ENCODE peak calls at places on chromosomes 7 and 10, in six cellular contexts. O, I, K, L, A and W are unnamed samples.

GRCh38 chr10:122089343-122090015 is 100.5 kb downstream of the TACC2 start:
- DNase-seq in L (no peak), O (no peak), K (no peak), I (no peak), A (no peak), W (no peak)

GRCh38 chr7:46024263-46024916 is 103.3 kb upstream of the IGFBP3 start:
- DNase-seq in O (no peak), I (no peak), L (no peak), K (no peak), A (no peak), W (no peak)

GRCh38 chr10:370222-370825 is 235.1 kb downstream of the ZMYND11 start:
- DNase-seq in L (no peak), K (no peak), I (no peak), A (no peak), O (no peak), W (no peak)

GRCh38 chr10:10092581-10092980 is 925.1 kb upstream of the CELF2 start:
- DNase-seq in O (peak; percentile 68), K (no peak), I (no peak), A (no peak), L (peak; percentile 64), W (no peak)

GRCh38 chr7:155947051-155947450 is 134.8 kb upstream of the SHH start:
- DNase-seq in L (no peak), A (no peak), I (no peak), O (no peak), K (no peak), W (no peak)

GRCh38 chr10:30736685-30737232 is 107.2 kb upstream of the LYZL2 start:
- DNase-seq in I (peak; percentile 38), O (no peak), L (no peak), A (no peak), K (no peak), W (no peak)

GRCh38 chr10:29151011-29151410 is 137.9 kb upstream of the LYZL1 start:
- DNase-seq in I (no peak), A (no peak), K (no peak), O (no peak), L (no peak), W (no peak)

GRCh38 chr7:69182596-69183467 is 415.4 kb upstream of the AUTS2 start:
- DNase-seq in O (no peak), K (no peak), A (no peak), I (no peak), L (no peak), W (no peak)

GRCh38 chr7:1703475-1704325 is 33.6 kb downstream of the ELFN1 start:
- DNase-seq in O (no peak), K (no peak), L (no peak), I (no peak), A (no peak), W (no peak)

GRCh38 chr7:21767300-21767900 is 178.3 kb downstream of the CDCA7L start:
- DNase-seq in K (peak; percentile 19), L (peak; percentile 85), A (peak; percentile 94), I (peak; percentile 24), O (no peak), W (no peak)

GRCh38 chr7:96527133-96527827 is 182.4 kb downstream of the SEM1 start:
- DNase-seq in K (no peak), L (no peak), O (no peak), A (no peak), I (no peak), W (no peak)

GRCh38 chr7:40437936-40438634 is 303.3 kb downstream of the SUGCT start:
- DNase-seq in O (no peak), K (no peak), I (no peak), L (no peak), A (no peak), W (no peak)

DNA sequence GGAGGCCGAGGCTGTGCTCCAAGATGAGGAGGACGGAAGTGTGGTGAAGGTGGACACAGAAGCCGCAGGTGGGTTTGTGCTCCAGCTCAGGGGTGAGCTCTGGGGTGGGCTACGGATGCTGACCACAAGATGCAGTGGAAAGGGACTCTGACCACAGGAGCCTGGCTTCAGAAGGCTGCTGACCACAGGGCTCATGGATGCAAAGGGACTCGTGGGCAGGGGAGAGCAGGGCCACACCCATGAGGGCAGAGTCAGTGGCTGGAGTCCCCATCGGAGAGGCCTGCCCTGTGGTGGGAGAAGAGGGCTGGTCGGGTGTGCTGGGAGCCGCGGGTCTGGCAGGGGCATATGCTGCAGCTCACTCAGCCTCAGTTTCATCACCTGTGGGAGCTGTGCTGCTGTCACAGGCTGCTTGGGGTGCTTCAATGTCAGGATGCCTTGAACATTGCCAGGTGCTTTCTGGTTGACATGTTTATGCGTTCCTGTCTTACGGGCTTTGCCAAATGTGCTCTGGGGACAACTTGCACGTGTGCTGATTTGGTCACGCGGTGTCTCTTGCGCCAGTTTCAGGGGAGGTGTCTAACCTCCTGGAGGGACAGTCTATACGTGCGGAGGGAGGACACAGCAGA is 13.7 kb downstream of the SCART1 start:
- DNase-seq in O (no peak), I (no peak), K (no peak), L (no peak), A (no peak), W (no peak)
- H3K9me3 ChIP-seq in O (no peaks in the 10 kb centered on the region), I (no peaks in the 10 kb centered on the region), K (peaks cover 5% of the 10 kb centered on the region), L (no peaks in the 10 kb centered on the region), A (no peaks in the 10 kb centered on the region), W (no peaks in the 10 kb centered on the region)

GRCh38 chr10:129628823-129629222 is 161.8 kb downstream of the MGMT start:
- DNase-seq in I (no peak), A (no peak), O (no peak), L (no peak), K (no peak), W (no peak)
- H3K9me3 ChIP-seq in I (no peaks in the 10 kb centered on the region), A (no peaks in the 10 kb centered on the region), O (no peaks in the 10 kb centered on the region), L (no peaks in the 10 kb centered on the region), K (no peaks in the 10 kb centered on the region), W (no peaks in the 10 kb centered on the region)

GRCh38 chr10:107059872-107060271 is 104.6 kb downstream of the SORCS1 start:
- DNase-seq in L (no peak), K (no peak), I (no peak), O (no peak), A (no peak), W (no peak)

GRCh38 chr10:107054469-107055156 is 109.9 kb downstream of the SORCS1 start:
- DNase-seq in A (no peak), L (no peak), I (no peak), O (no peak), K (no peak), W (no peak)

GRCh38 chr10:107056160-107056559 is 108.3 kb downstream of the SORCS1 start:
- DNase-seq in K (no peak), L (no peak), A (no peak), O (no peak), I (no peak), W (no peak)

GRCh38 chr10:107059058-107059457 is 105.4 kb downstream of the SORCS1 start:
- DNase-seq in L (no peak), K (no peak), I (no peak), O (no peak), A (no peak), W (no peak)
- H3K9me3 ChIP-seq in L (no peaks in the 10 kb centered on the region), K (no peaks in the 10 kb centered on the region), I (no peaks in the 10 kb centered on the region), O (no peaks in the 10 kb centered on the region), A (no peaks in the 10 kb centered on the region), W (no peaks in the 10 kb centered on the region)

GRCh38 chr7:153921408-153921807 is 130.8 kb upstream of the DPP6 start:
- DNase-seq in I (no peak), O (no peak), K (no peak), L (no peak), A (no peak), W (no peak)
- H3K9me3 ChIP-seq in I (no peaks in the 10 kb centered on the region), O (no peaks in the 10 kb centered on the region), K (no peaks in the 10 kb centered on the region), L (no peaks in the 10 kb centered on the region), A (no peaks in the 10 kb centered on the region), W (no peaks in the 10 kb centered on the region)

DNA sequence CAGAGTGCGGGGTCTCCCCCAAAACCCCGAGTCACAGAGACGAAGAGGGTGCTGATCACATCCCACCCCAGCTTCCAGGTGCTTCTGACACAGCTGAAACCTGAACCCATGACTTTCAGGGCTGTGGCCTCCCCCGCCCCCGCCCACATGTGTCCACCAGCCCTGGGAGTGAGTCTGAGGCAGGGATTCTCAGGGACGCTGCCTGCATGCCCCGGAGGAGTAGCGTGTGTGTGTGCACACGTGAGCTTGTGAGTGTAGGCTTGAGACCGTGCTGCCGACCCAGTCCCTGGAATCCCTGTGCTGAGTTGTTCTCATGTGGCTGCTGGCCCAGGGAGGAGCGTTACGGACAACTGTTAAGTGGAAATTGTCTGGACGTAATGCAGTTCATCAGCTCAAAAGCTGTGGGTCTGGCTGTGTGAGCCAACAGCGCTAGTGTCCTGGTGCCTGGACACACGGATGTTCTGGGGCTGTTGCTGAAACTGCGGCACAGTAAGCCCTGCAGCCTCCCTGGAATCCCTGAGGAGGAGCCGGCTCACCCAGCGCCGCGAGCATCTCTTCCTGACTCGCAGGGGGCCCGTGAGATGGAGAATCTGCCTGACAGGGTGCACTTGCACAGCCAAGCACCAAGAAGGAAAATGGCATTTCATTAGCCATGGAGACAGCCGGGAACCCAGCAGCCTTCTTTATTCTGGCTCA is 604.0 kb downstream of the PTPRN2 start:
- DNase-seq in K (no peak), L (no peak), O (no peak), A (no peak), I (no peak), W (no peak)
- H3K9me3 ChIP-seq in K (no peaks in the 10 kb centered on the region), L (no peaks in the 10 kb centered on the region), O (no peaks in the 10 kb centered on the region), A (no peaks in the 10 kb centered on the region), I (no peaks in the 10 kb centered on the region), W (no peaks in the 10 kb centered on the region)

GRCh38 chr7:57203161-57203791 is 71.0 kb upstream of the ZNF479 start:
- DNase-seq in O (no peak), K (no peak), L (no peak), I (no peak), A (no peak), W (no peak)

GRCh38 chr7:57202274-57202673 is 70.0 kb upstream of the ZNF479 start:
- DNase-seq in O (no peak), K (no peak), A (no peak), L (no peak), I (no peak), W (no peak)

GRCh38 chr7:57201895-57202210 is 69.6 kb upstream of the ZNF479 start:
- DNase-seq in O (no peak), I (no peak), L (no peak), A (no peak), K (no peak), W (no peak)

GRCh38 chr7:57205000-57205399 is 72.8 kb upstream of the ZNF479 start:
- DNase-seq in A (no peak), I (no peak), L (no peak), K (no peak), O (no peak), W (no peak)

DNA sequence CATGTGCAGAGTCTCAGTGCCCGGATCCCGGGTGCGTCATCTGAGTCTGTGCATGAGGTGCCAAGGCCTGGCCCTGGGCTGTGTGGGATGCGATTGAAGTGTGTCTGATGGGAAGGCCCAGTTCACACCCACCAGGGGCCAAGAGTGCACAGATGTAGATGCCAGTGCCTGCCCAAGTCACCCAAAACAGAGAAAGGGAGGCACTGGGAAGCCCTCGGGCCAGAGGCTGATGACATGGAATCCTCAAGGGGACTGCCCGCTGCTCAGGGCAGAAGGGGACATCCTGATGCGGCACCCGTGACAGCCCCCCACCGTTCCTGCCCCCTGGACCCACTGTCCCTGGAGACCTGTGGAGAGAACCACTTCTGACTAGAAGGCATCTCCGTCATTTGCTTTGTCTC is 72.2 kb upstream of the ZNF479 start:
- DNase-seq in A (no peak), I (no peak), L (no peak), O (no peak), K (no peak), W (no peak)
- H3K9me3 ChIP-seq in A (no peaks in the 10 kb centered on the region), I (peaks cover 15% of the 10 kb centered on the region), L (peaks cover 5% of the 10 kb centered on the region), O (no peaks in the 10 kb centered on the region), K (no peaks in the 10 kb centered on the region), W (no peaks in the 10 kb centered on the region)